ENCODE peak calls at places on chromosomes 3 and 15, in four cellular contexts. One of them, this sample, is unnamed. For H3K36me3, the result is how much of the 10 kb centered on the place peaks cover.

GRCh38 chr3:152910211-152910610 is 75.3 kb downstream of the P2RY1 start:
- DNase-seq in kidney: no peak
- DNase-seq in prostate gland: no peak
- DNase-seq in fibroblast of lung: no peak
- DNase-seq in this sample: no peak

GRCh38 chr3:56219894-56220805 is 248.1 kb downstream of the ERC2 start:
- DNase-seq in kidney: no peak
- DNase-seq in prostate gland: no peak
- DNase-seq in fibroblast of lung: no peak
- DNase-seq in this sample: peak

GRCh38 chr3:105827959-105828358 is 40.9 kb downstream of the CBLB start:
- DNase-seq in kidney: no peak
- DNase-seq in prostate gland: no peak
- DNase-seq in fibroblast of lung: peak
- DNase-seq in this sample: peak

GRCh38 chr3:14274999-14275961 is 96.7 kb downstream of the LSM3 start:
- DNase-seq in kidney: no peak
- DNase-seq in prostate gland: no peak
- DNase-seq in fibroblast of lung: no peak
- DNase-seq in this sample: no peak

GRCh38 chr15:85649372-85649771 is 145.4 kb downstream of the KLHL25 start:
- DNase-seq in kidney: no peak
- DNase-seq in prostate gland: no peak
- DNase-seq in fibroblast of lung: peak
- DNase-seq in this sample: peak

GRCh38 chr15:89785064-89785770 is 9.1 kb downstream of the MESP2 start:
- DNase-seq in kidney: peak
- DNase-seq in prostate gland: no peak
- DNase-seq in fibroblast of lung: no peak
- DNase-seq in this sample: no peak

GRCh38 chr15:98805434-98806274 is 157.3 kb downstream of the IGF1R start:
- DNase-seq in kidney: no peak
- DNase-seq in prostate gland: no peak
- DNase-seq in fibroblast of lung: no peak
- DNase-seq in this sample: no peak

GRCh38 chr15:92580933-92581445 is 74.6 kb downstream of the FAM174B start:
- DNase-seq in kidney: no peak
- DNase-seq in prostate gland: no peak
- DNase-seq in fibroblast of lung: no peak
- DNase-seq in this sample: no peak

GRCh38 chr15:89936051-89936792 is 23.5 kb upstream of the ARPIN start:
- DNase-seq in kidney: no peak
- DNase-seq in prostate gland: no peak
- DNase-seq in fibroblast of lung: no peak
- DNase-seq in this sample: no peak

GRCh38 chr3:72847282-72847681 is 963 bp downstream of the SHQ1 start:
- DNase-seq in kidney: no peak
- DNase-seq in prostate gland: no peak
- DNase-seq in fibroblast of lung: peak
- DNase-seq in this sample: no peak

GRCh38 chr3:157493627-157494550 is 9.3 kb downstream of the VEPH1 start:
- DNase-seq in kidney: no peak
- DNase-seq in prostate gland: no peak
- DNase-seq in fibroblast of lung: peak
- DNase-seq in this sample: peak

GRCh38 chr3:178382388-178383061 is 153.7 kb upstream of the KCNMB2 start:
- DNase-seq in kidney: no peak
- DNase-seq in prostate gland: no peak
- DNase-seq in fibroblast of lung: peak
- DNase-seq in this sample: peak

GRCh38 chr15:39501366-39501765 is 79.5 kb upstream of the THBS1 start:
- DNase-seq in kidney: no peak
- DNase-seq in prostate gland: no peak
- DNase-seq in fibroblast of lung: peak
- DNase-seq in this sample: no peak

GRCh38 chr3:152089528-152089927 is 179.2 kb upstream of the MBNL1 start:
- DNase-seq in kidney: no peak
- DNase-seq in prostate gland: no peak
- DNase-seq in fibroblast of lung: no peak
- DNase-seq in this sample: no peak

GRCh38 chr3:64861684-64862083 is 173.9 kb upstream of the ADAMTS9 start:
- DNase-seq in kidney: no peak
- DNase-seq in prostate gland: no peak
- DNase-seq in fibroblast of lung: no peak
- DNase-seq in this sample: no peak

GRCh38 chr15:77059761-77060345 is 11.1 kb downstream of the TSPAN3 start:
- DNase-seq in kidney: no peak
- DNase-seq in prostate gland: no peak
- DNase-seq in fibroblast of lung: no peak
- DNase-seq in this sample: no peak

GRCh38 chr3:194870394-194871110 is 184.9 kb downstream of the FAM43A start:
- DNase-seq in kidney: no peak
- DNase-seq in prostate gland: peak
- DNase-seq in fibroblast of lung: peak
- DNase-seq in this sample: no peak

GRCh38 chr3:184766555-184767261 is 45.3 kb upstream of the VPS8 start:
- DNase-seq in kidney: peak
- DNase-seq in prostate gland: no peak
- DNase-seq in fibroblast of lung: peak
- DNase-seq in this sample: no peak

GRCh38 chr15:62483817-62484216 is 318.7 kb upstream of the C2CD4B start:
- DNase-seq in kidney: no peak
- DNase-seq in prostate gland: no peak
- DNase-seq in fibroblast of lung: no peak
- DNase-seq in this sample: no peak

GRCh38 chr15:70524470-70524869 is 238.9 kb downstream of the UACA start:
- DNase-seq in kidney: no peak
- DNase-seq in prostate gland: no peak
- DNase-seq in fibroblast of lung: no peak
- DNase-seq in this sample: no peak

GRCh38 chr3:112699436-112699978 is 58.6 kb upstream of the CCDC80 start:
- DNase-seq in kidney: no peak
- DNase-seq in prostate gland: no peak
- DNase-seq in fibroblast of lung: peak
- DNase-seq in this sample: peak

GRCh38 chr3:195150194-195151118 is 120.5 kb downstream of the XXYLT1 start:
- DNase-seq in kidney: peak
- DNase-seq in prostate gland: peak
- DNase-seq in fibroblast of lung: peak
- DNase-seq in this sample: peak

GRCh38 chr3:112531358-112531781 is 30.4 kb downstream of the ATG3 start:
- DNase-seq in kidney: no peak
- DNase-seq in prostate gland: no peak
- DNase-seq in fibroblast of lung: peak
- DNase-seq in this sample: no peak

GRCh38 chr15:70509282-70510272 is 253.8 kb downstream of the UACA start:
- DNase-seq in kidney: no peak
- DNase-seq in prostate gland: no peak
- DNase-seq in fibroblast of lung: no peak
- DNase-seq in this sample: no peak

GRCh38 chr15:70098461-70099166 is 897 bp upstream of the TLE3 start:
- DNase-seq in kidney: peak
- DNase-seq in prostate gland: no peak
- DNase-seq in fibroblast of lung: peak
- DNase-seq in this sample: no peak

GRCh38 chr15:56342653-56343052 is 22.6 kb upstream of the TEX9 start:
- DNase-seq in kidney: no peak
- DNase-seq in prostate gland: no peak
- DNase-seq in fibroblast of lung: peak
- DNase-seq in this sample: no peak

DNA sequence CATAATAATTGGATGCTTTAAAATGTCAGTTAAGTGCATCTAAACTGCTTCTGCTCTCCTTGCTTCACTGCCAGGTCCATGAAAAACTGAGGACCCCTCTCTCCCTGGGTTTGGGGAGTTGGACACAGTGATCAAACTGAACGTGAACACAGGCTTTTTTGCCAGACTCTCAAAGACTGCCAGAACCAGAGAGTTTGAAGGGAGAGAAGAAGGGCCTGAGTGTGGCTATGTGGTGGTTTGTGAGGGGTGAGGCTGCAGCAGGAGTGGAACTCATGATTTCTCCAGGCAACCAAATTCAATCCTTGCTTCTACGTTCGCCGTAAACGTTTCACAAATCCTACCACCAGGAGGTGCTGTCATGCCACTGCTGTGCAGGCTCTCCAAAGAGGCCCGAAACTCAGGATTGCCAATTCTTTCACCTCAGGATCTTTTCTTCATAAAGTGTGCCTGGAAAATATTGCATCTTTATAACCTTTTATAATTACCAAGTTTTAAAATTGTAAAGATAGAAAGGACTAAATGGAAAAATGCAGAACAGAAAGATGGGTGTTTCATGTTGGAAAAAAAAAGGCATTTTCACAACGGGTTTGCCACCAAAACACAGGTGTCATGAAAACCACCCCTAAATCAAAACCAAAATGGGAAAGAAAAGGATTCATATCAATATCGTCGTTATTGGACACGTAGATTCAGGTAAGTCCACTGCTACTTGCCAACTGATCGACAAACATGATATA is 19.7 kb downstream of the TM4SF4 start:
- DNase-seq in kidney: no peak
- DNase-seq in prostate gland: peak
- DNase-seq in fibroblast of lung: peak
- DNase-seq in this sample: peak
- H3K4me3 ChIP-seq in kidney: no peak
- H3K4me3 ChIP-seq in prostate gland: no peak
- H3K4me3 ChIP-seq in fibroblast of lung: no peak
- H3K4me3 ChIP-seq in this sample: no peak

GRCh38 chr3:52203701-52204100 is 5.7 kb downstream of the ALAS1 start:
- DNase-seq in kidney: no peak
- DNase-seq in prostate gland: no peak
- DNase-seq in fibroblast of lung: no peak
- DNase-seq in this sample: no peak
- H3K36me3 ChIP-seq in kidney: half or more
- H3K36me3 ChIP-seq in prostate gland: under half
- H3K36me3 ChIP-seq in fibroblast of lung: under half
- H3K36me3 ChIP-seq in this sample: half or more

GRCh38 chr3:9916346-9916733 is 558 bp upstream of the IL17RC start:
- DNase-seq in kidney: peak
- DNase-seq in prostate gland: no peak
- DNase-seq in fibroblast of lung: peak
- DNase-seq in this sample: peak
- H3K4me3 ChIP-seq in kidney: peak
- H3K4me3 ChIP-seq in prostate gland: peak
- H3K4me3 ChIP-seq in fibroblast of lung: peak
- H3K4me3 ChIP-seq in this sample: peak

GRCh38 chr3:66438045-66438444 is 62.8 kb downstream of the LRIG1 start:
- DNase-seq in kidney: no peak
- DNase-seq in prostate gland: no peak
- DNase-seq in fibroblast of lung: no peak
- DNase-seq in this sample: no peak
- H3K36me3 ChIP-seq in kidney: under half
- H3K36me3 ChIP-seq in prostate gland: under half
- H3K36me3 ChIP-seq in fibroblast of lung: under half
- H3K36me3 ChIP-seq in this sample: under half

This sample was measured in brain microvascular endothelial cell.